ENCODE peak calls at places on chromosomes 16 and 17, in nine cellular contexts. One of them, this sample, is unnamed.

GRCh38 chr17:74746376-74746775 is 2.1 kb upstream of the NHERF1 start:
- DNase-seq in breast epithelium: no peak
- DNase-seq in GM10248: no peak
- DNase-seq in Calu3: no peak
- DNase-seq in AG04450: no peak
- DNase-seq in WTC11: no peak
- DNase-seq in heart right ventricle: no peak
- DNase-seq in GM12864: no peak
- DNase-seq in PC-3: no peak
- DNase-seq in this sample: no peak

GRCh38 chr17:35889818-35890773 is 9.9 kb upstream of the CCL5 start:
- DNase-seq in heart right ventricle: no peak
- DNase-seq in PC-3: no peak
- DNase-seq in GM12864: no peak
- DNase-seq in AG04450: no peak
- DNase-seq in breast epithelium: no peak
- DNase-seq in Calu3: peak
- DNase-seq in WTC11: no peak
- DNase-seq in GM10248: no peak
- DNase-seq in this sample: no peak

GRCh38 chr16:50072730-50073129 is 7.0 kb downstream of the HEATR3 start:
- DNase-seq in breast epithelium: no peak
- DNase-seq in Calu3: no peak
- DNase-seq in heart right ventricle: no peak
- DNase-seq in GM10248: no peak
- DNase-seq in WTC11: no peak
- DNase-seq in PC-3: no peak
- DNase-seq in GM12864: no peak
- DNase-seq in AG04450: no peak
- DNase-seq in this sample: no peak

GRCh38 chr17:21551081-21551881 is 141.0 kb upstream of the KCNJ18 start:
- DNase-seq in WTC11: peak
- DNase-seq in heart right ventricle: peak
- DNase-seq in breast epithelium: peak
- DNase-seq in PC-3: peak
- DNase-seq in Calu3: peak
- DNase-seq in GM12864: no peak
- DNase-seq in GM10248: peak
- DNase-seq in AG04450: peak
- DNase-seq in this sample: peak

GRCh38 chr17:80270836-80271235 is 10.2 kb downstream of the RNF213 start:
- DNase-seq in AG04450: no peak
- DNase-seq in WTC11: peak
- DNase-seq in GM10248: no peak
- DNase-seq in breast epithelium: no peak
- DNase-seq in Calu3: peak
- DNase-seq in GM12864: no peak
- DNase-seq in heart right ventricle: no peak
- DNase-seq in PC-3: peak
- DNase-seq in this sample: no peak

GRCh38 chr17:49898547-49899490 is 51.0 kb upstream of the TAC4 start:
- DNase-seq in GM10248: no peak
- DNase-seq in PC-3: peak
- DNase-seq in breast epithelium: no peak
- DNase-seq in GM12864: no peak
- DNase-seq in AG04450: no peak
- DNase-seq in heart right ventricle: no peak
- DNase-seq in WTC11: peak
- DNase-seq in Calu3: peak
- DNase-seq in this sample: no peak

GRCh38 chr16:47143329-47143676 is 442 bp downstream of the NETO2 start:
- DNase-seq in PC-3: peak
- DNase-seq in heart right ventricle: peak
- DNase-seq in GM12864: no peak
- DNase-seq in AG04450: no peak
- DNase-seq in breast epithelium: no peak
- DNase-seq in GM10248: peak
- DNase-seq in WTC11: peak
- DNase-seq in Calu3: peak
- DNase-seq in this sample: peak

GRCh38 chr16:85670840-85671239 is 17.9 kb downstream of the GINS2 start:
- DNase-seq in heart right ventricle: no peak
- DNase-seq in AG04450: no peak
- DNase-seq in PC-3: no peak
- DNase-seq in GM12864: no peak
- DNase-seq in breast epithelium: peak
- DNase-seq in WTC11: no peak
- DNase-seq in GM10248: no peak
- DNase-seq in Calu3: no peak
- DNase-seq in this sample: no peak

GRCh38 chr17:44362056-44362355 is 1.6 kb downstream of the FAM171A2 start:
- DNase-seq in WTC11: no peak
- DNase-seq in breast epithelium: no peak
- DNase-seq in GM12864: no peak
- DNase-seq in AG04450: no peak
- DNase-seq in heart right ventricle: no peak
- DNase-seq in Calu3: no peak
- DNase-seq in GM10248: no peak
- DNase-seq in PC-3: no peak
- DNase-seq in this sample: no peak

GRCh38 chr16:48099455-48099854 is 56.3 kb downstream of the ABCC12 start:
- DNase-seq in breast epithelium: no peak
- DNase-seq in Calu3: no peak
- DNase-seq in PC-3: peak
- DNase-seq in heart right ventricle: peak
- DNase-seq in GM12864: no peak
- DNase-seq in WTC11: peak
- DNase-seq in GM10248: no peak
- DNase-seq in AG04450: no peak
- DNase-seq in this sample: no peak

GRCh38 chr16:50497592-50497991 is 50.6 kb upstream of the NKD1 start:
- DNase-seq in breast epithelium: no peak
- DNase-seq in heart right ventricle: no peak
- DNase-seq in Calu3: no peak
- DNase-seq in GM12864: no peak
- DNase-seq in PC-3: no peak
- DNase-seq in WTC11: no peak
- DNase-seq in AG04450: no peak
- DNase-seq in GM10248: no peak
- DNase-seq in this sample: no peak

GRCh38 chr16:85395207-85395912 is 217.8 kb upstream of the GSE1 start:
- DNase-seq in heart right ventricle: peak
- DNase-seq in GM10248: peak
- DNase-seq in Calu3: peak
- DNase-seq in breast epithelium: no peak
- DNase-seq in WTC11: peak
- DNase-seq in AG04450: peak
- DNase-seq in PC-3: peak
- DNase-seq in GM12864: no peak
- DNase-seq in this sample: no peak

GRCh38 chr17:50954641-50955121 is 88.5 kb upstream of the TOB1 start:
- DNase-seq in WTC11: no peak
- DNase-seq in GM12864: no peak
- DNase-seq in breast epithelium: no peak
- DNase-seq in GM10248: peak
- DNase-seq in Calu3: no peak
- DNase-seq in AG04450: no peak
- DNase-seq in heart right ventricle: no peak
- DNase-seq in PC-3: no peak
- DNase-seq in this sample: no peak

DNA sequence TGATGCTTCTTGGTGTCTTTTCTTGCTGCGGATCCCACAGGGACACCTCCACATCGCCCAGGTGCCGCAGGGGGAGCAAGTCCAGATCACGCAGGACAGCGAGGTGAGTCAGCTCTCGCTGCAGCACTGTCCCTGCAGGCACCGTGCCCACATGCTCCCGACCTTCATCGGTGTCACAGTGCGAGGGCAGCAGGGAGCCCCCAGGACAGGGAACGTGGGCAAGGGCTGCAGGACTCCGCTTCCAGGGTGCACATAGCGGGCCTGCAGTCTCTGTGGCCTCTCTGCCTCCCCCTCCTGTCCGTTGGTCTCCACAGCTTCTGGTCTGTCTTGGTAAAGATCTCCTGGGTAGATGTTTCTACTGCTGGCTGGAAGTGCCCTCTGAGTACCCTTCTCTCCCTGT is 84.1 kb downstream of the BANP start:
- DNase-seq in PC-3: no peak
- DNase-seq in GM10248: no peak
- DNase-seq in Calu3: no peak
- DNase-seq in heart right ventricle: no peak
- DNase-seq in WTC11: no peak
- DNase-seq in GM12864: no peak
- DNase-seq in breast epithelium: no peak
- DNase-seq in AG04450: no peak
- DNase-seq in this sample: no peak
- TF ChIP-seq CTCF in PC-3: no peak
- TF ChIP-seq CTCF in GM10248: no peak
- TF ChIP-seq CTCF in Calu3: no peak
- TF ChIP-seq CTCF in heart right ventricle: no peak
- TF ChIP-seq CTCF in WTC11: no peak
- TF ChIP-seq CTCF in GM12864: no peak
- TF ChIP-seq CTCF in breast epithelium: no peak
- TF ChIP-seq CTCF in AG04450: peak
- TF ChIP-seq CTCF in this sample: no peak

DNA sequence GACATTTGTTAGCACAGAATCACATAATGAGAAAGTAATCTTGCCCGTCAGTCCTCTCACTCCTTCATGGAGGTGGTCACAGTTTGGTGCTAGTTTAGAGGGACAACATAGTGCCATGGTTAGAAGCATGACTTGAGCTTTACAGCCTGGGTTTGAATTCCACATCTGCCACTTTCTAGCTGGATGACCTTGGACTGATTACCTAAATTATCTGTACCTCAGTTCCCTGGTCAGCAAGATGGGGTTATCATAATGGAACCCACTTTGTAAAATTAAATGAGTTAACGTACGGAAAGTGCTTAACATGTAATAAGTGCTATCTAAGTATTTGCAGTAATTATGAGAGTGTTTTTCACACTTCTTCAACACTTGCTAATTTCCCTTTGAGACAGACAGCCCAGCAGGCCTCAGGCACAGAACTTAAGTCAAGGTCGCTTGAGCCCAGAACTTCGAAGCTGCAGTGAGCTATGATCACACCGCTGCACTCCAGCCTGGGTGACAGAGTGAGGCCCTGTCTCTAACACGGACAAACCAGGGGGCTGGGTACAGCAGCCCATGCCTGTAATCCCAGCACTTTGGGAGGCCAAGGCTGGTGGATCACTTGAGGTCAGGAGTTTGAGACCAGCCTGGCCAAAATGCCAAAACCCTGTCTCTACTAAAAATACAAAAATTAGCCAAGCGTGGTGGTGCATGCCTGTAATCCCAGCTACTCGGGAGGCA is 7.1 kb downstream of the VWA3A start:
- DNase-seq in GM10248: no peak
- DNase-seq in breast epithelium: no peak
- DNase-seq in PC-3: no peak
- DNase-seq in WTC11: no peak
- DNase-seq in Calu3: no peak
- DNase-seq in AG04450: no peak
- DNase-seq in heart right ventricle: no peak
- DNase-seq in GM12864: no peak
- DNase-seq in this sample: no peak
- TF ChIP-seq CTCF in GM10248: no peak
- TF ChIP-seq CTCF in breast epithelium: no peak
- TF ChIP-seq CTCF in PC-3: no peak
- TF ChIP-seq CTCF in WTC11: no peak
- TF ChIP-seq CTCF in Calu3: no peak
- TF ChIP-seq CTCF in AG04450: no peak
- TF ChIP-seq CTCF in heart right ventricle: no peak
- TF ChIP-seq CTCF in GM12864: no peak
- TF ChIP-seq CTCF in this sample: no peak

GRCh38 chr17:8095361-8095760 is 7.8 kb upstream of the ALOX12B start:
- DNase-seq in AG04450: no peak
- DNase-seq in PC-3: no peak
- DNase-seq in breast epithelium: no peak
- DNase-seq in Calu3: no peak
- DNase-seq in GM10248: no peak
- DNase-seq in WTC11: no peak
- DNase-seq in heart right ventricle: no peak
- DNase-seq in GM12864: no peak
- DNase-seq in this sample: no peak
- TF ChIP-seq CTCF in AG04450: peak
- TF ChIP-seq CTCF in PC-3: no peak
- TF ChIP-seq CTCF in breast epithelium: no peak
- TF ChIP-seq CTCF in Calu3: no peak
- TF ChIP-seq CTCF in GM10248: no peak
- TF ChIP-seq CTCF in WTC11: no peak
- TF ChIP-seq CTCF in heart right ventricle: no peak
- TF ChIP-seq CTCF in GM12864: no peak
- TF ChIP-seq CTCF in this sample: no peak

GRCh38 chr16:317583-317982 is 34.6 kb downstream of the PDIA2 start:
- DNase-seq in breast epithelium: no peak
- DNase-seq in GM10248: no peak
- DNase-seq in WTC11: no peak
- DNase-seq in heart right ventricle: no peak
- DNase-seq in PC-3: no peak
- DNase-seq in GM12864: no peak
- DNase-seq in AG04450: no peak
- DNase-seq in Calu3: no peak
- DNase-seq in this sample: no peak

GRCh38 chr16:320206-320605 is 32.3 kb downstream of the AXIN1 start:
- DNase-seq in Calu3: no peak
- DNase-seq in GM10248: no peak
- DNase-seq in breast epithelium: no peak
- DNase-seq in PC-3: no peak
- DNase-seq in WTC11: no peak
- DNase-seq in AG04450: no peak
- DNase-seq in heart right ventricle: no peak
- DNase-seq in GM12864: no peak
- DNase-seq in this sample: no peak

GRCh38 chr16:316741-317464 is 33.9 kb downstream of the PDIA2 start:
- DNase-seq in breast epithelium: no peak
- DNase-seq in PC-3: no peak
- DNase-seq in Calu3: no peak
- DNase-seq in GM12864: no peak
- DNase-seq in WTC11: no peak
- DNase-seq in heart right ventricle: no peak
- DNase-seq in AG04450: no peak
- DNase-seq in GM10248: no peak
- DNase-seq in this sample: no peak

GRCh38 chr16:321532-321931 is 31.0 kb downstream of the AXIN1 start:
- DNase-seq in GM10248: no peak
- DNase-seq in PC-3: no peak
- DNase-seq in heart right ventricle: no peak
- DNase-seq in AG04450: no peak
- DNase-seq in GM12864: no peak
- DNase-seq in breast epithelium: no peak
- DNase-seq in Calu3: no peak
- DNase-seq in WTC11: no peak
- DNase-seq in this sample: no peak

DNA sequence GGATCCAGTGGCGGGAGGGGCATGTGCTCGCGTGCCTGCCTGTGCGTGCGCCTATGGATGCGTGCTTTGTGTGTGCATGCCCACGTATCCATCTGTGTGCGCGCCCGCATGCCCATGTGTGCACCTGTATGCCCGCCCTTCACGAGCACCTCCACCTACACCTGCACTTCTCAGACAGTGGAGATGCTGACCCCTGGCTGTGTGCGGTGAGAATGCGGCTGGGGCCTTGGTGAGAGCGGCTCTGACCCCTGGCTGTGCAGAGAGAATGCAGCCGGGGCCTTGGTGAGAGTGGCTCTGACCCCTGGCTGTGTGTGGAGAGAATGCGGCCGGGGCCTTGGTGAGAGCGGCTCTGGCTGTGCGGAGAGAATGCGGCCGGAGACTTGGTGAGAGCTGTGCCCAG is 33.9 kb downstream of the AXIN1 start:
- DNase-seq in PC-3: no peak
- DNase-seq in Calu3: peak
- DNase-seq in heart right ventricle: no peak
- DNase-seq in AG04450: no peak
- DNase-seq in GM10248: no peak
- DNase-seq in GM12864: no peak
- DNase-seq in breast epithelium: no peak
- DNase-seq in WTC11: peak
- DNase-seq in this sample: no peak
- TF ChIP-seq CTCF in PC-3: peak
- TF ChIP-seq CTCF in Calu3: no peak
- TF ChIP-seq CTCF in heart right ventricle: no peak
- TF ChIP-seq CTCF in AG04450: no peak
- TF ChIP-seq CTCF in GM10248: peak
- TF ChIP-seq CTCF in GM12864: peak
- TF ChIP-seq CTCF in breast epithelium: no peak
- TF ChIP-seq CTCF in WTC11: peak
- TF ChIP-seq CTCF in this sample: no peak